ENCODE peak calls at places on chromosome 22, in nine cellular contexts. One of them, this sample, is unnamed.

GRCh38 chr22:39414377-39414776 is 14.8 kb downstream of the TAB1 start:
- DNase-seq in GM23338: no peak
- DNase-seq in hepatocyte: no peak
- DNase-seq in SK-N-SH: no peak
- DNase-seq in PC-3: no peak
- DNase-seq in OCI-LY7: no peak
- DNase-seq in neural progenitor cell: no peak
- DNase-seq in MM.1S: no peak
- DNase-seq in HCT116: no peak
- DNase-seq in this sample: no peak

GRCh38 chr22:45934659-45935341 is 42.2 kb downstream of the WNT7B start:
- DNase-seq in hepatocyte: peak; percentile 45
- DNase-seq in SK-N-SH: peak; percentile 79
- DNase-seq in MM.1S: no peak
- DNase-seq in HCT116: peak; percentile 93
- DNase-seq in OCI-LY7: no peak
- DNase-seq in PC-3: peak; percentile 96
- DNase-seq in GM23338: no peak
- DNase-seq in neural progenitor cell: no peak
- DNase-seq in this sample: peak; percentile 96

GRCh38 chr22:26416670-26417270 is 12.3 kb upstream of the ASPHD2 start:
- DNase-seq in SK-N-SH: no peak
- DNase-seq in PC-3: peak; percentile 77
- DNase-seq in OCI-LY7: no peak
- DNase-seq in GM23338: peak; percentile 83
- DNase-seq in hepatocyte: peak; percentile 54
- DNase-seq in neural progenitor cell: peak; percentile 62
- DNase-seq in HCT116: no peak
- DNase-seq in MM.1S: no peak
- DNase-seq in this sample: peak; percentile 79

GRCh38 chr22:33684059-33684458 is 236.2 kb downstream of the LARGE1 start:
- DNase-seq in HCT116: no peak
- DNase-seq in GM23338: no peak
- DNase-seq in MM.1S: no peak
- DNase-seq in PC-3: no peak
- DNase-seq in OCI-LY7: no peak
- DNase-seq in neural progenitor cell: no peak
- DNase-seq in SK-N-SH: no peak
- DNase-seq in hepatocyte: no peak
- DNase-seq in this sample: no peak

GRCh38 chr22:31588970-31589675 is 72.9 kb downstream of the PISD start:
- DNase-seq in SK-N-SH: no peak
- DNase-seq in hepatocyte: peak; percentile 55
- DNase-seq in HCT116: no peak
- DNase-seq in MM.1S: no peak
- DNase-seq in neural progenitor cell: no peak
- DNase-seq in GM23338: no peak
- DNase-seq in OCI-LY7: no peak
- DNase-seq in PC-3: peak; percentile 43
- DNase-seq in this sample: no peak

GRCh38 chr22:43838161-43838560 is 24.2 kb downstream of the SULT4A1 start:
- DNase-seq in hepatocyte: no peak
- DNase-seq in OCI-LY7: no peak
- DNase-seq in GM23338: no peak
- DNase-seq in neural progenitor cell: no peak
- DNase-seq in MM.1S: no peak
- DNase-seq in HCT116: no peak
- DNase-seq in PC-3: no peak
- DNase-seq in SK-N-SH: no peak
- DNase-seq in this sample: no peak

GRCh38 chr22:45120931-45121330 is 42.8 kb upstream of the NUP50 start:
- DNase-seq in neural progenitor cell: no peak
- DNase-seq in PC-3: peak; percentile 74
- DNase-seq in MM.1S: no peak
- DNase-seq in SK-N-SH: no peak
- DNase-seq in hepatocyte: no peak
- DNase-seq in HCT116: no peak
- DNase-seq in OCI-LY7: no peak
- DNase-seq in GM23338: no peak
- DNase-seq in this sample: no peak

GRCh38 chr22:41996826-41997225 is 1.8 kb upstream of the WBP2NL start:
- DNase-seq in GM23338: no peak
- DNase-seq in neural progenitor cell: no peak
- DNase-seq in hepatocyte: no peak
- DNase-seq in MM.1S: no peak
- DNase-seq in OCI-LY7: no peak
- DNase-seq in SK-N-SH: no peak
- DNase-seq in HCT116: no peak
- DNase-seq in PC-3: no peak
- DNase-seq in this sample: no peak

GRCh38 chr22:41517172-41518047 is 26.9 kb downstream of the POLR3H start:
- DNase-seq in OCI-LY7: no peak
- DNase-seq in neural progenitor cell: peak; percentile 71
- DNase-seq in SK-N-SH: peak; percentile 75
- DNase-seq in hepatocyte: peak; percentile 77
- DNase-seq in MM.1S: no peak
- DNase-seq in PC-3: peak; percentile 70
- DNase-seq in GM23338: peak; percentile 83
- DNase-seq in HCT116: no peak
- DNase-seq in this sample: peak; percentile 72

GRCh38 chr22:27252282-27253049 is 549.1 kb downstream of the MN1 start:
- DNase-seq in hepatocyte: peak; percentile 56
- DNase-seq in SK-N-SH: no peak
- DNase-seq in MM.1S: no peak
- DNase-seq in HCT116: no peak
- DNase-seq in neural progenitor cell: no peak
- DNase-seq in PC-3: peak; percentile 15
- DNase-seq in OCI-LY7: no peak
- DNase-seq in GM23338: no peak
- DNase-seq in this sample: peak; percentile 95

GRCh38 chr22:26592368-26593015 is 2.6 kb upstream of the TPST2 start:
- DNase-seq in GM23338: no peak
- DNase-seq in SK-N-SH: no peak
- DNase-seq in neural progenitor cell: no peak
- DNase-seq in MM.1S: peak; percentile 96
- DNase-seq in PC-3: no peak
- DNase-seq in HCT116: no peak
- DNase-seq in OCI-LY7: peak; percentile 80
- DNase-seq in hepatocyte: no peak
- DNase-seq in this sample: no peak

GRCh38 chr22:28442951-28443876 is 236.4 kb downstream of the TTC28 start:
- DNase-seq in hepatocyte: peak; percentile 75
- DNase-seq in GM23338: peak; percentile 86
- DNase-seq in OCI-LY7: peak; percentile 1
- DNase-seq in PC-3: no peak
- DNase-seq in HCT116: no peak
- DNase-seq in neural progenitor cell: peak; percentile 78
- DNase-seq in SK-N-SH: peak; percentile 66
- DNase-seq in MM.1S: no peak
- DNase-seq in this sample: peak; percentile 86

GRCh38 chr22:38872831-38873248 is 824 bp upstream of the CBX6 start:
- DNase-seq in HCT116: no peak
- DNase-seq in SK-N-SH: peak; percentile 75
- DNase-seq in hepatocyte: peak; percentile 71
- DNase-seq in neural progenitor cell: peak; percentile 75
- DNase-seq in OCI-LY7: no peak
- DNase-seq in MM.1S: no peak
- DNase-seq in GM23338: peak; percentile 75
- DNase-seq in PC-3: no peak
- DNase-seq in this sample: peak; percentile 73

GRCh38 chr22:39688186-39688768 is 117.7 kb downstream of the CACNA1I start:
- DNase-seq in MM.1S: no peak
- DNase-seq in PC-3: no peak
- DNase-seq in hepatocyte: no peak
- DNase-seq in SK-N-SH: no peak
- DNase-seq in OCI-LY7: no peak
- DNase-seq in neural progenitor cell: no peak
- DNase-seq in HCT116: no peak
- DNase-seq in GM23338: no peak
- DNase-seq in this sample: no peak

GRCh38 chr22:44348963-44349950 is 36.5 kb upstream of the SHISAL1 start:
- DNase-seq in hepatocyte: no peak
- DNase-seq in PC-3: no peak
- DNase-seq in neural progenitor cell: no peak
- DNase-seq in MM.1S: no peak
- DNase-seq in HCT116: no peak
- DNase-seq in SK-N-SH: peak; percentile 66
- DNase-seq in OCI-LY7: no peak
- DNase-seq in GM23338: no peak
- DNase-seq in this sample: no peak

GRCh38 chr22:42214625-42215415 is 55.6 kb downstream of the TCF20 start:
- DNase-seq in neural progenitor cell: peak; percentile 71
- DNase-seq in GM23338: no peak
- DNase-seq in PC-3: no peak
- DNase-seq in OCI-LY7: no peak
- DNase-seq in HCT116: no peak
- DNase-seq in hepatocyte: no peak
- DNase-seq in SK-N-SH: no peak
- DNase-seq in MM.1S: no peak
- DNase-seq in this sample: no peak

GRCh38 chr22:49350441-49351121 is 477.1 kb downstream of the BRD1 start:
- DNase-seq in GM23338: no peak
- DNase-seq in SK-N-SH: no peak
- DNase-seq in PC-3: no peak
- DNase-seq in neural progenitor cell: no peak
- DNase-seq in hepatocyte: no peak
- DNase-seq in MM.1S: no peak
- DNase-seq in OCI-LY7: peak; percentile 83
- DNase-seq in HCT116: no peak
- DNase-seq in this sample: no peak

GRCh38 chr22:49349841-49350381 is 477.8 kb downstream of the BRD1 start:
- DNase-seq in neural progenitor cell: no peak
- DNase-seq in OCI-LY7: peak; percentile 25
- DNase-seq in hepatocyte: no peak
- DNase-seq in HCT116: no peak
- DNase-seq in SK-N-SH: no peak
- DNase-seq in PC-3: no peak
- DNase-seq in GM23338: no peak
- DNase-seq in MM.1S: no peak
- DNase-seq in this sample: no peak

GRCh38 chr22:49347376-49347775 is 480.3 kb downstream of the BRD1 start:
- DNase-seq in GM23338: no peak
- DNase-seq in OCI-LY7: no peak
- DNase-seq in PC-3: no peak
- DNase-seq in MM.1S: no peak
- DNase-seq in SK-N-SH: no peak
- DNase-seq in HCT116: no peak
- DNase-seq in neural progenitor cell: no peak
- DNase-seq in hepatocyte: no peak
- DNase-seq in this sample: no peak

GRCh38 chr22:49349181-49349835 is 478.4 kb downstream of the BRD1 start:
- DNase-seq in GM23338: no peak
- DNase-seq in hepatocyte: no peak
- DNase-seq in neural progenitor cell: no peak
- DNase-seq in SK-N-SH: no peak
- DNase-seq in HCT116: no peak
- DNase-seq in MM.1S: no peak
- DNase-seq in OCI-LY7: no peak
- DNase-seq in PC-3: no peak
- DNase-seq in this sample: no peak

GRCh38 chr22:49348631-49349030 is 479.0 kb downstream of the BRD1 start:
- DNase-seq in neural progenitor cell: no peak
- DNase-seq in HCT116: no peak
- DNase-seq in MM.1S: no peak
- DNase-seq in hepatocyte: no peak
- DNase-seq in SK-N-SH: no peak
- DNase-seq in GM23338: no peak
- DNase-seq in PC-3: no peak
- DNase-seq in OCI-LY7: no peak
- DNase-seq in this sample: no peak
- TF ChIP-seq EZH2phosphoT487 in neural progenitor cell: no peak
- TF ChIP-seq EZH2phosphoT487 in HCT116: no peak
- TF ChIP-seq EZH2phosphoT487 in MM.1S: no peak
- TF ChIP-seq EZH2phosphoT487 in hepatocyte: no peak
- TF ChIP-seq EZH2phosphoT487 in SK-N-SH: no peak
- TF ChIP-seq EZH2phosphoT487 in GM23338: no peak
- TF ChIP-seq EZH2phosphoT487 in PC-3: no peak
- TF ChIP-seq EZH2phosphoT487 in OCI-LY7: no peak
- TF ChIP-seq EZH2phosphoT487 in this sample: no peak

DNA sequence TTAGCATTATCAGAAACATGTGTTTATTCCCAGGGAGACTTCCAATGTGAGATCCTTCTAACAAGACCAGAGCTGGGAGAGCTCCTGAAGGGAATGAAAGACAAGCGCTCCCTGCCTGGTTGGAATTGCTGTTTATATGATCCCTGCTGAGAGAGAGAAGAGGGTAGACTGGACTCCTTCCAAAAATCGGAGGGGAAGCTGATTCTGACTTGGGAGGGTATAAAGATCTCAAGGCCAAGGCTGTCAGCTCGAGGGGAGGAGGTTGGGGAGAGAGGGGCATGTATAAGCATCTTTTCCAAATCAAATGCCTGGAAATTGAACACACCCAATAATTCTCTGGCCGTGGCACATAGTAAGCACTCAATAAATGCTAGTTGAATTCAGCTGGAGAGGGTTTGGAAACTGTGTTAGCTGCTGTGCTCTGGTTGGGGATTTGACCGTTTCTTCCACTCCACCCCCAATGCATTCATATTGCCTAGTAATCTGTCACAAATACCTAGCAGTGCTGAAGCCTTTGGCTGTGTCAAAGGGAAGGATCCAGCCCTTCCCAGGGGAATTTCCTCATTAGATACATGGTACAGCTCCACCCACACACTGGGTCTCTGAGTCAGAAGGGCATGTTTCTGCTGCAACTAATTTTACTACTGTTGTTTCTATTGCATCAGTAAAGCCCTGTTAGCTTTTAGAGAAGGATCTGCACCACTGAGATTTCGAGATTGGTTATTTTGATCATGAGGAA is 61.5 kb downstream of the CACNG2 start:
- DNase-seq in hepatocyte: peak; percentile 19
- DNase-seq in neural progenitor cell: no peak
- DNase-seq in GM23338: no peak
- DNase-seq in HCT116: no peak
- DNase-seq in OCI-LY7: no peak
- DNase-seq in PC-3: peak; percentile 69
- DNase-seq in MM.1S: no peak
- DNase-seq in SK-N-SH: no peak
- DNase-seq in this sample: peak; percentile 97
- TF ChIP-seq EZH2phosphoT487 in hepatocyte: no peak
- TF ChIP-seq EZH2phosphoT487 in neural progenitor cell: no peak
- TF ChIP-seq EZH2phosphoT487 in GM23338: no peak
- TF ChIP-seq EZH2phosphoT487 in HCT116: no peak
- TF ChIP-seq EZH2phosphoT487 in OCI-LY7: no peak
- TF ChIP-seq EZH2phosphoT487 in PC-3: no peak
- TF ChIP-seq EZH2phosphoT487 in MM.1S: no peak
- TF ChIP-seq EZH2phosphoT487 in SK-N-SH: no peak
- TF ChIP-seq EZH2phosphoT487 in this sample: no peak

GRCh38 chr22:21055880-21056319 is 10.2 kb downstream of the LRRC74B start:
- DNase-seq in OCI-LY7: no peak
- DNase-seq in PC-3: no peak
- DNase-seq in neural progenitor cell: no peak
- DNase-seq in hepatocyte: no peak
- DNase-seq in HCT116: no peak
- DNase-seq in MM.1S: no peak
- DNase-seq in SK-N-SH: no peak
- DNase-seq in GM23338: peak; percentile 49
- DNase-seq in this sample: no peak
- TF ChIP-seq EZH2phosphoT487 in OCI-LY7: no peak
- TF ChIP-seq EZH2phosphoT487 in PC-3: no peak
- TF ChIP-seq EZH2phosphoT487 in neural progenitor cell: no peak
- TF ChIP-seq EZH2phosphoT487 in hepatocyte: no peak
- TF ChIP-seq EZH2phosphoT487 in HCT116: no peak
- TF ChIP-seq EZH2phosphoT487 in MM.1S: no peak
- TF ChIP-seq EZH2phosphoT487 in SK-N-SH: no peak
- TF ChIP-seq EZH2phosphoT487 in GM23338: no peak
- TF ChIP-seq EZH2phosphoT487 in this sample: no peak

GRCh38 chr22:24424001-24424900 is 3.1 kb upstream of the ADORA2A start:
- DNase-seq in hepatocyte: peak; percentile 35
- DNase-seq in GM23338: peak; percentile 72
- DNase-seq in OCI-LY7: peak; percentile 64
- DNase-seq in PC-3: no peak
- DNase-seq in SK-N-SH: no peak
- DNase-seq in HCT116: no peak
- DNase-seq in MM.1S: peak; percentile 23
- DNase-seq in neural progenitor cell: peak; percentile 67
- DNase-seq in this sample: peak; percentile 50
- TF ChIP-seq EZH2phosphoT487 in hepatocyte: no peak
- TF ChIP-seq EZH2phosphoT487 in GM23338: no peak
- TF ChIP-seq EZH2phosphoT487 in OCI-LY7: no peak
- TF ChIP-seq EZH2phosphoT487 in PC-3: no peak
- TF ChIP-seq EZH2phosphoT487 in SK-N-SH: no peak
- TF ChIP-seq EZH2phosphoT487 in HCT116: no peak
- TF ChIP-seq EZH2phosphoT487 in MM.1S: no peak
- TF ChIP-seq EZH2phosphoT487 in neural progenitor cell: peak; percentile 91
- TF ChIP-seq EZH2phosphoT487 in this sample: no peak